ENCODE peak calls at places on chromosomes 13 and 19, in nine cellular contexts. G, S, N, D, J, H, U, F and B are unnamed samples.

GRCh38 chr13:43698009-43698408 is 88.8 kb downstream of the ENOX1 start:
- DNase-seq in G (no peak), S (no peak), N (no peak), U (no peak), D (no peak), J (no peak), H (no peak), F (no peak), B (no peak)

GRCh38 chr13:87998081-87998480 is 326.9 kb downstream of the SLITRK5 start:
- DNase-seq in U (no peak), N (no peak), S (no peak), F (no peak), D (no peak), J (no peak), G (no peak), H (no peak), B (no peak)

GRCh38 chr19:39307233-39307821 is 11.1 kb downstream of the IFNL1 start:
- DNase-seq in N (peak; percentile 91), U (no peak), G (no peak), S (peak; percentile 57), H (no peak), F (no peak), J (no peak), D (no peak), B (no peak)

GRCh38 chr19:12821761-12822160 is 12.6 kb downstream of the RTBDN start:
- DNase-seq in N (no peak), D (no peak), S (no peak), U (no peak), F (peak; percentile 63), G (no peak), H (no peak), J (no peak), B (no peak)

GRCh38 chr13:76993021-76993420 is 1.1 kb downstream of the CLN5 start:
- DNase-seq in G (no peak), U (no peak), N (no peak), H (no peak), J (peak; percentile 28), F (peak; percentile 9), D (no peak), S (no peak), B (no peak)

GRCh38 chr19:19459707-19460251 is 54.3 kb downstream of the GATAD2A start:
- DNase-seq in S (peak; percentile 41), G (peak; percentile 50), F (peak; percentile 79), D (no peak), U (peak; percentile 58), J (peak; percentile 76), N (no peak), H (no peak), B (peak; percentile 55)

GRCh38 chr13:109145631-109146030 is 516.2 kb downstream of the MYO16 start:
- DNase-seq in F (peak; percentile 74), S (peak; percentile 55), J (peak; percentile 64), D (peak; percentile 35), H (no peak), U (no peak), G (no peak), N (peak; percentile 60), B (peak; percentile 57)

GRCh38 chr13:37869756-37870488 is at the start of gene TRPC4:
- DNase-seq in D (peak; percentile 54), N (peak; percentile 46), F (peak; percentile 54), U (peak; percentile 32), J (peak; percentile 76), S (peak; percentile 31), G (peak; percentile 19), H (no peak), B (peak; percentile 51)

GRCh38 chr19:54095136-54095858 is 5.3 kb downstream of the OSCAR start:
- DNase-seq in U (no peak), J (no peak), H (no peak), N (no peak), G (no peak), D (no peak), S (no peak), F (no peak), B (no peak)

GRCh38 chr13:20090349-20090748 is 70.5 kb downstream of the GJA3 start:
- DNase-seq in S (no peak), J (no peak), U (no peak), N (no peak), H (no peak), D (no peak), F (peak; percentile 43), G (no peak), B (no peak)
- TF ChIP-seq CTCF in S (no peak), J (no peak), U (no peak), N (peak; percentile 4), H (no peak), D (no peak), F (peak; percentile 62), G (no peak), B (no peak)

DNA sequence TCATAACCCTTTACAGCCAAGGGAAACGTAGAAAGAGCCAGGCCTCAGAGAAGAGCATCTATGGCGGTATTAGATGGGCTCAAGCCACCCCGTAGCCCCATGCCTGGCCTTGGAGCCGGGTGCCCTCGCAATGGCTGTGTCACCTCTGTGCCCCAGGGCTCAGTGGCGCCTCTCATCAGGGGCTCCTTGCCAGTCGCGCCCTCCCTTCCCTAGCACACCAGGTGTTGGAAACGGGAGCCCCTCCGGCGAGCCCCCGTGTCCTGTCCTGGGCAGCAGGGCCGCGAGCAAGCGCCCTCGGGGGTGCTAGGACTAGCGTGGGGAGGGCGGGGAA is 453 bp downstream of the ZNF256 start:
- DNase-seq in F (no peak), D (no peak), U (peak; percentile 32), N (no peak), J (no peak), S (no peak), H (no peak), G (no peak), B (no peak)
- H3K9me3 ChIP-seq in F (peaks cover 48% of the 10 kb centered on the region), D (no peaks in the 10 kb centered on the region), U (no peaks in the 10 kb centered on the region), N (peaks cover 36% of the 10 kb centered on the region), J (no peaks in the 10 kb centered on the region), S (peaks cover 77% of the 10 kb centered on the region), H (peaks cover 29% of the 10 kb centered on the region), G (peaks cover 63% of the 10 kb centered on the region), B (peaks cover 44% of the 10 kb centered on the region)

DNA sequence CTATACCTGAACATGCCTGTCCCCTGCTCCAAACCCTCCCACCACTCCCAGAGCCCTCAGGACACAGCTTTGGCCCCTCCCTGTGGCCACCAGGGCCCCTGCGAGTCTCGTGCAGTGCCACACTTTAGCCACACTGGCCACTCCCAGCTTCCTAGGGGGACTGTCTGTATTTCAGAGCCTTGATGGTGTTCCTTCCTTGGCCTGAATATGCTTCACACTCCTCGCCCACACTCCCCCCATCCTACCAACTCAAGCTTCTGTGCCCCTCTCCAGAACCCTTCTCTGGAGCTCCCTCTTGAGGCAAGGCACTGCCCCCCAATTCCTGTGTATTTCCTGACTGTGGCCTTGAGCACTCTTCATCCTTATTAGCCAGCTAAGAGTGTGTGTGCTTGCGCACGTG is 80.2 kb downstream of the DPF1 start:
- DNase-seq in U (no peak), N (peak; percentile 29), G (no peak), F (no peak), D (no peak), S (no peak), H (no peak), J (no peak), B (no peak)
- TF ChIP-seq CTCF in U (no peak), N (peak; percentile 32), G (no peak), F (peak; percentile 38), D (no peak), S (no peak), H (no peak), J (no peak), B (peak; percentile 18)

DNA sequence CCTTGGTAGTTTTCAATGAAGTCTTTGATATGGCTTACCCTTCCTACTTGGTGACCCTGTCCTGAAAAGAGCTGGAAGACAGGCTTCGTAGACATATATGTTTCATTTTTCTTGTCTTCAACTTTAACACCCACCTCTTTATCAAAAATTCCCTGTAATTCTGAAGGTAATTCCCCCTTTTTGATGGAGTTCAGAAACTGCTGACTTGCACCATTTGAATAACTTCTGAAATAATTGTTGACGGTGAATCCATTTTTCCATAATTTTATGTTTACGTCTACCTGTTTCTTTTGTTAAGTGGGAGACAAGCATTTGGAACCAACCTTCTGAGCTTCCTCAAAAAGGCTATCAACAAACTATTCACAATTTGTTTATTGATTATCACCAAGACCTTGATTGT is 14.6 kb upstream of the ZNF177 start:
- DNase-seq in J (no peak), D (no peak), S (no peak), U (no peak), H (no peak), G (no peak), F (no peak), N (no peak), B (no peak)
- H3K9me3 ChIP-seq in J (peaks cover 1% of the 10 kb centered on the region), D (peaks cover 16% of the 10 kb centered on the region), S (peaks cover 97% of the 10 kb centered on the region), U (peaks cover 22% of the 10 kb centered on the region), H (peaks cover 93% of the 10 kb centered on the region), G (peaks cover 95% of the 10 kb centered on the region), F (peaks cover 70% of the 10 kb centered on the region), N (peaks cover 6% of the 10 kb centered on the region), B (peaks cover 46% of the 10 kb centered on the region)

GRCh38 chr13:30932481-30933333 is at the start of gene TEX26:
- DNase-seq in H (no peak), N (no peak), F (no peak), G (no peak), S (no peak), D (no peak), U (no peak), J (peak; percentile 44), B (no peak)
- TF ChIP-seq CTCF in H (peak; percentile 37), N (no peak), F (no peak), G (no peak), S (no peak), D (no peak), U (no peak), J (no peak), B (no peak)

DNA sequence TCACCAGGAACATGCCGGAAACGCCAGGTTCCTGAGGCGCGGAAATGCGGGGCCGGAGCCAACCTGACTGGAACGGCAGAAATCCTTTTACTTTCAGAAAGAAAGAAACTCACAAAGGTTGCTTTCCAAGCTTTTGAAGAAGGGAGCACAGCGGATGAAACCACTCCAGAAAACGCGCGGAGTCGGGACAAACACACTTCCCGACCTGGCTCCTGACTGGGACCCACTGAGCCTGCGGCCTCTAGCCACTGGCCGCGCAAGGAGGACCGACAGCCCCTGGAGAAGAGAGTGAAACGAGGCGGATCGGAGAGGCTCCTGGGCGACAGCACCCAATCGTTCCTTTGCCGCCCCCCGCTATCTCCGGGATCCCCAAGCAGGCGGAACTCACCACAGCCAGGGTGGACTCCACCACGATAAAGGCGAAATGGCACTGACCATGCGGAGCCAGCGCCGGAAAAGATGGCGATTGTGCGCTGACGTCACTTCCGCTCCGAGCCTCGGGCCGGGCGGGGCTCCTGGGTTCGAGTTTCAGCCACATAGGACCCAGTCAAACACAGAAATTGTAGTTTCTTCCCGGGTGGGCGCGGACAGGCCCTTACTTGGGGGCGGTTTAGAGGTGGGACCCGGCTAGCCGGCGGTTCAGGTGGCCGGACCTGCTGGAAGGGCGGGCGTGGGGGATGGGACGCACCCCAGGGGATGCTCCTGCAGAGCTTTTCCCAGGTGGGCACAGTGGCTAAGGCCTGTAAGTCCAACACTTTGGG is at the start of gene ZNF121:
- DNase-seq in F (peak; percentile 90), D (peak; percentile 85), S (peak; percentile 85), U (peak; percentile 88), H (peak; percentile 19), J (peak; percentile 78), G (peak; percentile 86), N (peak; percentile 85), B (peak; percentile 84)
- H3K9me3 ChIP-seq in F (peaks cover 24% of the 10 kb centered on the region), D (no peaks in the 10 kb centered on the region), S (peaks cover 22% of the 10 kb centered on the region), U (no peaks in the 10 kb centered on the region), H (peaks cover 10% of the 10 kb centered on the region), J (no peaks in the 10 kb centered on the region), G (peaks cover 27% of the 10 kb centered on the region), N (peaks cover 10% of the 10 kb centered on the region), B (no peaks in the 10 kb centered on the region)

GRCh38 chr13:40992678-40993077 is 26.4 kb downstream of the ELF1 start:
- DNase-seq in H (no peak), G (no peak), S (no peak), U (no peak), N (no peak), J (no peak), F (peak; percentile 34), D (no peak), B (no peak)
- TF ChIP-seq CTCF in H (no peak), G (no peak), S (no peak), U (no peak), N (no peak), J (no peak), F (peak; percentile 38), D (no peak), B (no peak)